ENCODE peak calls at places on chromosomes 1 and 21, in eight cellular contexts. I is left lung; N is CD8-positive, alpha-beta T cell; D is colonic mucosa; J is heart right ventricle; T is A549; S is esophagus squamous epithelium; B is OCI-LY7. R is an unnamed sample.

GRCh38 chr1:245858022-245858421 is 649.1 kb downstream of the SMYD3 start:
- DNase-seq in I (no peak), N (no peak), D (no peak), J (no peak), T (no peak), S (no peak), B (no peak), R (no peak)

GRCh38 chr1:61853545-61853944 is 111.3 kb downstream of the PATJ start:
- DNase-seq in I (no peak), N (no peak), D (no peak), J (no peak), T (no peak), S (no peak), B (peak), R (no peak)

GRCh38 chr1:14165289-14165867 is 433.1 kb upstream of the KAZN start:
- DNase-seq in I (no peak), N (no peak), D (no peak), J (no peak), T (no peak), S (no peak), B (peak), R (no peak)

GRCh38 chr1:10599194-10599861 is 124.6 kb downstream of the PEX14 start:
- DNase-seq in I (no peak), N (no peak), D (no peak), J (no peak), T (peak), S (no peak), B (no peak), R (no peak)

GRCh38 chr1:48627467-48627866 is 149.2 kb downstream of the BEND5 start:
- DNase-seq in I (no peak), N (no peak), D (no peak), J (no peak), T (no peak), S (no peak), B (no peak), R (no peak)

GRCh38 chr1:114122891-114123621 is 30.6 kb downstream of the SYT6 start:
- DNase-seq in I (no peak), N (no peak), D (no peak), J (no peak), T (peak), S (no peak), B (no peak), R (no peak)

GRCh38 chr1:89536555-89537393 is 12.1 kb downstream of the LRRC8B start:
- DNase-seq in I (no peak), N (no peak), D (no peak), J (no peak), T (no peak), S (no peak), B (no peak), R (no peak)

GRCh38 chr1:113223546-113223945 is 150.5 kb downstream of the LRIG2 start:
- DNase-seq in I (no peak), N (no peak), D (no peak), J (peak), T (no peak), S (no peak), B (no peak), R (no peak)

GRCh38 chr1:12088607-12089006 is 25.5 kb downstream of the TNFRSF8 start:
- DNase-seq in I (no peak), N (peak), D (no peak), J (no peak), T (no peak), S (no peak), B (no peak), R (no peak)

GRCh38 chr1:163528710-163529348 is 207.1 kb downstream of the NUF2 start:
- DNase-seq in I (no peak), N (no peak), D (peak), J (no peak), T (no peak), S (no peak), B (peak), R (no peak)

GRCh38 chr21:46060596-46061061 is 37.3 kb upstream of the COL6A2 start:
- DNase-seq in I (peak), N (no peak), D (peak), J (peak), T (peak), S (no peak), B (no peak), R (no peak)

GRCh38 chr1:1630191-1630964 is 1.6 kb upstream of the MMP23B start:
- DNase-seq in I (peak), N (peak), D (peak), J (peak), T (no peak), S (no peak), B (peak), R (no peak)

GRCh38 chr1:185317886-185318310 is 855 bp upstream of the IVNS1ABP start:
- DNase-seq in I (no peak), N (peak), D (peak), J (peak), T (peak), S (peak), B (peak), R (peak)

GRCh38 chr1:25992689-25993146 is 5.1 kb downstream of the PAFAH2 start:
- DNase-seq in I (no peak), N (no peak), D (no peak), J (no peak), T (no peak), S (no peak), B (no peak), R (no peak)

GRCh38 chr1:226943927-226944326 is 3.8 kb downstream of the COQ8A start:
- DNase-seq in I (no peak), N (no peak), D (no peak), J (no peak), T (no peak), S (no peak), B (no peak), R (no peak)

GRCh38 chr1:28416509-28417194 is 47.1 kb downstream of the PHACTR4 start:
- DNase-seq in I (no peak), N (no peak), D (no peak), J (no peak), T (no peak), S (no peak), B (no peak), R (no peak)

GRCh38 chr1:84632975-84633427 is 57.3 kb downstream of the SSX2IP start:
- DNase-seq in I (no peak), N (no peak), D (peak), J (no peak), T (peak), S (no peak), B (no peak), R (no peak)

GRCh38 chr1:72229893-72230292 is 52.4 kb downstream of the NEGR1 start:
- DNase-seq in I (no peak), N (no peak), D (no peak), J (no peak), T (no peak), S (no peak), B (no peak), R (no peak)

GRCh38 chr1:118983558-118984021 is 4.6 kb downstream of the TBX15 start:
- DNase-seq in I (no peak), N (no peak), D (no peak), J (no peak), T (no peak), S (no peak), B (no peak), R (no peak)

GRCh38 chr1:150992626-150993025 is 10.5 kb downstream of the ANXA9 start:
- DNase-seq in I (no peak), N (no peak), D (no peak), J (no peak), T (no peak), S (no peak), B (no peak), R (no peak)

GRCh38 chr21:32645261-32646182 is 33.3 kb upstream of the CFAP298 start:
- DNase-seq in I (no peak), N (no peak), D (no peak), J (no peak), T (no peak), S (no peak), B (no peak), R (no peak)

GRCh38 chr21:32641715-32642698 is 29.8 kb upstream of the CFAP298 start:
- DNase-seq in I (no peak), N (no peak), D (no peak), J (no peak), T (no peak), S (no peak), B (no peak), R (no peak)
- TF ChIP-seq CTCF in I (no peak), N (no peak), D (no peak), J (no peak), T (no peak), S (no peak), B (no peak), R (no peak)

DNA sequence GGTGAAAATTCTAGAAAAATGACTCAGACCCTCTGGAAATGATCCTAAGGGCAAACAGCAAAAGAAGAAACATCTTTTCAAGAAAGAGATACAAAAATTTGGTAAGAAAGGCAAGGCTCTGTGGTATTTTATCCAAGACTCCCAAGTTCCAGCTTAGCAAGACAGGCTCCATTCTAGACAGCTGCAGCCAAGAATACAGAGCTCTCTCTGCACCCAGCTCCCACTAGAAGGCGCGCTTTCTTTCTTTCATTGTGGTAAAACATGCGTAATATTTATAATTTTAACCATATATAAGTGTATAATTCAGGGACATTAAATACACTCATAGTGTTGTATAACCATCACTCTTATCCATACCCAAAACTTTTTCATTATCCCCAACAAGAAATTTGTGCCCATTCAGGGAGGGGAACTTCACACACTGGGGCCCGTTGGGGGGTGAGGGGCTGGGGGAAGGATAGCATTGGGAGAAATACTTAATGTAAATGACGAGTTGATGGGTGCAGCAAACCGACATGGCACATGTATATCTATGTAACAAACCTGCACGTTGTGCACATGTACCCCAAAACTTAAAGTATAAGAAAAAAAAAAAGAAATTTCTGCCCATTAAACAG is 2.2 kb upstream of the HFM1 start:
- DNase-seq in I (no peak), N (no peak), D (no peak), J (no peak), T (no peak), S (no peak), B (no peak), R (no peak)
- TF ChIP-seq CTCF in I (no peak), N (no peak), D (no peak), J (peak), T (peak), S (no peak), B (peak), R (peak)

GRCh38 chr1:80799457-80799856 is 1001.3 kb upstream of the ADGRL2 start:
- DNase-seq in I (no peak), N (no peak), D (no peak), J (no peak), T (no peak), S (no peak), B (no peak), R (no peak)
- TF ChIP-seq CTCF in I (no peak), N (no peak), D (no peak), J (no peak), T (no peak), S (no peak), B (no peak), R (no peak)

DNA sequence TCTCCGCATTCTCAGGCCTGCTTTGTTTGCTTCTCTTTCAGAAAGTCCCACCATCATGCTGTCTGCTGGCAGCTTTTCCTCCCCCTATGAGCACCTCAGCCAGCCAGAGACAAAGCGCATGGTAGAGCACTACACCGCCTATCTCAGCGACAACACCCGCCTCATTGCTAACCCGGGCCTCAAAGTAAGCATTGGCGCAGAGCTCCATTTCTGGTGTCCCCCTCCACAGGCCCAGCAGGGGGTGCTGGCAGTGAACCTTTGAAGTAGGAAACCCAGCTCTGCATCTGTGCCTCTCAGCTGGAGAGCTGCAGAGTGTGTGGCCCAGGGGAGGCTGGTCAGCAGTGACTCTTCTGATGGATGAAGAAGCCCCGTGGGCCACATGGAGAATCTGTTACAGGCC is 81.2 kb upstream of the RAVER2 start:
- DNase-seq in I (no peak), N (no peak), D (no peak), J (no peak), T (peak), S (no peak), B (peak), R (no peak)
- TF ChIP-seq CTCF in I (no peak), N (no peak), D (no peak), J (no peak), T (no peak), S (no peak), B (peak), R (peak)

GRCh38 chr1:165941531-165941930 is 114.1 kb downstream of the UCK2 start:
- DNase-seq in I (no peak), N (no peak), D (no peak), J (no peak), T (no peak), S (no peak), B (no peak), R (no peak)

GRCh38 chr1:165945911-165946310 is 118.5 kb downstream of the UCK2 start:
- DNase-seq in I (no peak), N (no peak), D (no peak), J (no peak), T (no peak), S (no peak), B (no peak), R (no peak)

GRCh38 chr1:165943198-165943597 is 115.8 kb downstream of the UCK2 start:
- DNase-seq in I (no peak), N (no peak), D (no peak), J (no peak), T (peak), S (no peak), B (no peak), R (no peak)

GRCh38 chr1:165938844-165939243 is 111.4 kb downstream of the UCK2 start:
- DNase-seq in I (no peak), N (no peak), D (no peak), J (no peak), T (no peak), S (no peak), B (no peak), R (no peak)

DNA sequence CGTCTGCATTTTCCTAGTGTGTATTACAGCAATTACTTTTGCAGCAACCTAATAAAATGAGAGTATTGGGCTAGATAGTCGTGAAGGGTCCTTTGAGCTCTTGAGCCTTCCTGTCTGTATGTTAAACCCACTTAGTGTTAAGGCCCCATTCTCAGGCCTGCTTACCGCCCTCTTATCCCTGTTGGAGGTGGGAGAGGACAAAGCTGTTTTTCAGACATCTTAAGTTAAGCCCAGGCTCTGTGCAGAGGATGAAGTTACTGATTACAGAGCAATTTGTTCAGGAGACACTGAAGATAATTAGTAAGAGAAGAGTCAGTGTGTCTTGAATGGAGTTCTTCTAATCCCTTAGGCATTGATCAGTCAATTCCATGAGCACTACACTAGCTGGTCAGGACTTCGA is 114.6 kb downstream of the UCK2 start:
- DNase-seq in I (no peak), N (no peak), D (no peak), J (no peak), T (no peak), S (no peak), B (no peak), R (no peak)
- TF ChIP-seq CTCF in I (no peak), N (no peak), D (no peak), J (no peak), T (no peak), S (no peak), B (no peak), R (no peak)

GRCh38 chr1:203437696-203438315 is 37.8 kb upstream of the PRELP start:
- DNase-seq in I (peak), N (no peak), D (no peak), J (no peak), T (no peak), S (no peak), B (no peak), R (no peak)
- TF ChIP-seq CTCF in I (no peak), N (no peak), D (no peak), J (no peak), T (no peak), S (no peak), B (no peak), R (no peak)

GRCh38 chr1:231727171-231727570 is 100.6 kb downstream of the DISC1 start:
- DNase-seq in I (no peak), N (no peak), D (no peak), J (no peak), T (no peak), S (no peak), B (no peak), R (no peak)

GRCh38 chr1:231720652-231721325 is 94.2 kb downstream of the DISC1 start:
- DNase-seq in I (no peak), N (no peak), D (no peak), J (no peak), T (no peak), S (no peak), B (no peak), R (no peak)

GRCh38 chr1:231723146-231723545 is 96.6 kb downstream of the DISC1 start:
- DNase-seq in I (no peak), N (no peak), D (no peak), J (no peak), T (no peak), S (no peak), B (no peak), R (no peak)

GRCh38 chr1:231724041-231724440 is 97.5 kb downstream of the DISC1 start:
- DNase-seq in I (no peak), N (no peak), D (no peak), J (no peak), T (no peak), S (no peak), B (no peak), R (no peak)

GRCh38 chr1:231724876-231725647 is 98.5 kb downstream of the DISC1 start:
- DNase-seq in I (no peak), N (no peak), D (peak), J (no peak), T (peak), S (no peak), B (peak), R (no peak)
- TF ChIP-seq CTCF in I (no peak), N (no peak), D (peak), J (peak), T (peak), S (no peak), B (peak), R (peak)

GRCh38 chr1:201876148-201876547 is 12.6 kb upstream of the SHISA4 start:
- DNase-seq in I (no peak), N (no peak), D (no peak), J (no peak), T (no peak), S (no peak), B (no peak), R (no peak)
- TF ChIP-seq CTCF in I (no peak), N (no peak), D (no peak), J (peak), T (peak), S (no peak), B (peak), R (peak)